ENCODE peak calls at places on chromosomes 6 and 20, in seven cellular contexts. D is NCI-H1092; E is GM10248; H is stimulated activated naive CD4-positive, alpha-beta T cell; Q is stimulated activated naive B cell treated with anti-CD40 and anti-IgM and Interleukin-4, amounts not matched to agents 10 μg/mL and 1 μg/mL and 100 μg/mL, for 72 hours; W is left ventricle myocardium inferior; T is KG1. O is an unnamed sample.

GRCh38 chr6:56891754-56892153 is 63.2 kb upstream of the BEND6 start:
- DNase-seq in D (no peak), E (no peak), H (no peak), Q (no peak), W (no peak), T (no peak), O (no peak)

GRCh38 chr6:93017213-93017612 is 402.1 kb downstream of the EPHA7 start:
- DNase-seq in D (no peak), E (no peak), H (no peak), Q (no peak), W (no peak), T (no peak), O (no peak)

GRCh38 chr20:53833333-53834043 is 236.9 kb downstream of the BCAS1 start:
- DNase-seq in D (no peak), E (no peak), H (no peak), Q (peak; percentile 39), W (no peak), T (no peak), O (no peak)

GRCh38 chr6:165744515-165745228 is 81.6 kb upstream of the PDE10A start:
- DNase-seq in D (no peak), E (no peak), H (no peak), Q (no peak), W (no peak), T (no peak), O (no peak)

GRCh38 chr6:169960891-169961611 is 209.6 kb downstream of the ERMARD start:
- DNase-seq in D (no peak), E (no peak), H (no peak), Q (no peak), W (no peak), T (no peak), O (no peak)

GRCh38 chr20:47453167-47453782 is 48.4 kb upstream of the NCOA3 start:
- DNase-seq in D (no peak), E (peak; percentile 78), H (no peak), Q (peak; percentile 64), W (no peak), T (no peak), O (no peak)

GRCh38 chr20:17849901-17850673 is 118.5 kb downstream of the SNX5 start:
- DNase-seq in D (no peak), E (no peak), H (no peak), Q (no peak), W (peak; percentile 76), T (no peak), O (no peak)

GRCh38 chr20:44643596-44644383 is 7.7 kb downstream of the ADA start:
- DNase-seq in D (no peak), E (no peak), H (peak; percentile 44), Q (no peak), W (peak; percentile 76), T (no peak), O (peak; percentile 55)

GRCh38 chr20:4074877-4075455 is 59.6 kb upstream of the RNF24 start:
- DNase-seq in D (no peak), E (no peak), H (no peak), Q (no peak), W (no peak), T (no peak), O (no peak)

GRCh38 chr6:16595514-16595913 is 165.7 kb downstream of the ATXN1 start:
- DNase-seq in D (no peak), E (no peak), H (no peak), Q (no peak), W (no peak), T (no peak), O (no peak)

GRCh38 chr6:41937881-41938574 is 3.6 kb downstream of the CCND3 start:
- DNase-seq in D (no peak), E (no peak), H (peak; percentile 50), Q (no peak), W (no peak), T (peak; percentile 74), O (peak; percentile 67)

GRCh38 chr6:33896391-33897192 is 92.8 kb upstream of the MLN start:
- DNase-seq in D (no peak), E (no peak), H (no peak), Q (no peak), W (no peak), T (no peak), O (no peak)

GRCh38 chr6:21871831-21872230 is 278.3 kb downstream of the SOX4 start:
- DNase-seq in D (no peak), E (no peak), H (no peak), Q (no peak), W (no peak), T (no peak), O (no peak)

GRCh38 chr6:132282696-132283095 is 118.6 kb downstream of the MOXD1 start:
- DNase-seq in D (no peak), E (no peak), H (no peak), Q (no peak), W (no peak), T (no peak), O (no peak)

GRCh38 chr6:107318100-107318736 is 141.1 kb downstream of the PDSS2 start:
- DNase-seq in D (peak; percentile 56), E (peak; percentile 62), H (no peak), Q (peak; percentile 22), W (peak; percentile 27), T (peak; percentile 6), O (peak; percentile 3)

GRCh38 chr20:62587757-62588402 is 54.4 kb upstream of the SLCO4A1 start:
- DNase-seq in D (no peak), E (no peak), H (no peak), Q (no peak), W (no peak), T (no peak), O (no peak)